ENCODE peak calls at places on chromosomes 6 and 20, in nine cellular contexts. B is breast epithelium, W is esophagus squamous epithelium, P is A549, L is heart left ventricle, Y is NB4, O is IMR-90, K is adrenal gland, I is stomach. E is an unnamed sample.

GRCh38 chr6:144467921-144468320 is 182.8 kb downstream of the UTRN start:
- DNase-seq in P (no peak), L (no peak), W (no peak), Y (no peak), O (no peak), K (no peak), B (no peak), I (no peak), E (no peak)

GRCh38 chr6:16683524-16684194 is 77.6 kb downstream of the ATXN1 start:
- DNase-seq in K (peak; percentile 90), P (no peak), O (peak; percentile 56), I (no peak), L (peak; percentile 34), Y (peak; percentile 78), W (no peak), B (peak; percentile 66), E (no peak)

GRCh38 chr20:36461600-36462439 is 79.5 kb upstream of the MYL9 start:
- DNase-seq in O (peak; percentile 42), L (peak; percentile 75), I (peak; percentile 43), W (no peak), K (peak; percentile 80), Y (peak; percentile 72), P (no peak), B (peak; percentile 57), E (no peak)

GRCh38 chr6:134003542-134003951 is 48.9 kb downstream of the SLC2A12 start:
- DNase-seq in B (no peak), O (peak; percentile 48), I (no peak), P (no peak), Y (no peak), W (no peak), K (no peak), L (no peak), E (no peak)

GRCh38 chr6:150667977-150668716 is 68.5 kb downstream of the PLEKHG1 start:
- DNase-seq in L (peak; percentile 94), O (peak; percentile 58), W (no peak), K (peak; percentile 93), P (peak; percentile 6), I (peak; percentile 97), B (peak; percentile 95), Y (no peak), E (no peak)

GRCh38 chr6:21598662-21599061 is 5.1 kb downstream of the SOX4 start:
- DNase-seq in Y (no peak), K (no peak), P (no peak), W (no peak), L (no peak), B (peak; percentile 12), O (no peak), I (no peak), E (no peak)

GRCh38 chr6:376823-377571 is 14.6 kb upstream of the IRF4 start:
- DNase-seq in L (no peak), I (no peak), O (no peak), Y (no peak), P (no peak), K (no peak), B (no peak), W (no peak), E (no peak)

GRCh38 chr6:122730775-122731386 is 48.6 kb upstream of the FABP7 start:
- DNase-seq in K (no peak), B (no peak), P (no peak), O (peak; percentile 54), Y (peak; percentile 53), W (no peak), I (no peak), L (no peak), E (no peak)

GRCh38 chr20:40326794-40327193 is 362.2 kb downstream of the MAFB start:
- DNase-seq in L (peak; percentile 23), B (no peak), Y (peak; percentile 91), P (no peak), I (no peak), O (no peak), W (no peak), K (no peak), E (no peak)

GRCh38 chr6:166969390-166970002 is 13.1 kb upstream of the RNASET2 start:
- DNase-seq in I (no peak), W (no peak), K (no peak), O (no peak), B (no peak), P (no peak), L (no peak), Y (no peak), E (no peak)

DNA sequence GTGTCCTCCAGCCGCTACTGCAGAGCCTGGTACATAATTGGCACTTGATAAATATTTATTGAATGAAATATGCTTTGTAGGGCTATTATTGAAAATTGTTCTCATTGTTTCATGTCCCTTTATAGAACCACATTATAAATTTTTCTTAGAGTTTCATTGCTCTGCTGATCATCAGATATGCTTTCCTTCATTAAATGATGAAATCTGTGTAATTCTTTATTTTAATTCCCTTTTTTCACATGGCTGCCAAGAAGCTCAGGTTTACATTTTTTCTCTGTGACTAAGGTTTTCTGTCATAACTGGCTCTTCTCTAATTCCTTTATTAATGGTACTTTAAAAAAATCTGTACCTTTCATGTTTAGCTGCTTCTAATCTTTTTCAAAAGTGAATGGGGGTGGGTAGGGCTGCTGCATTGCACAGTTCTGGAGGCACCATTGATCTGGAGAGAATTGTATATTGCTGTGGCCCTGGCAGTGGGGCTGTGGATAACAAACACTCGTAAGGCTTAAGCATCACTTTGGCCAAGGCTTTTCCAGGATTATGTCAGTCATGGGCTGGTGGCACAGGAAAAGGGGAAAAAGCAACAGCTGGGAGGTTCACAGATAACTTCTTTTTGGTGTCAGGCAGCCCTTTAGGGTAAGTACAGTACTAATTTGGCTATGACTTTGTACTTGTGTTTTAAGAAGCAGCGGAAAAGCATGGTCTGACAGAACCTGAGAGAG is 43.8 kb downstream of the ARFGEF2 start:
- DNase-seq in B (no peak), I (no peak), O (peak; percentile 72), W (no peak), L (no peak), P (no peak), K (no peak), Y (no peak), E (no peak)
- TF ChIP-seq POLR2A in B (no peak), I (no peak), O (no peak), W (no peak), L (no peak), P (no peak), K (no peak), Y (no peak), E (no peak)

DNA sequence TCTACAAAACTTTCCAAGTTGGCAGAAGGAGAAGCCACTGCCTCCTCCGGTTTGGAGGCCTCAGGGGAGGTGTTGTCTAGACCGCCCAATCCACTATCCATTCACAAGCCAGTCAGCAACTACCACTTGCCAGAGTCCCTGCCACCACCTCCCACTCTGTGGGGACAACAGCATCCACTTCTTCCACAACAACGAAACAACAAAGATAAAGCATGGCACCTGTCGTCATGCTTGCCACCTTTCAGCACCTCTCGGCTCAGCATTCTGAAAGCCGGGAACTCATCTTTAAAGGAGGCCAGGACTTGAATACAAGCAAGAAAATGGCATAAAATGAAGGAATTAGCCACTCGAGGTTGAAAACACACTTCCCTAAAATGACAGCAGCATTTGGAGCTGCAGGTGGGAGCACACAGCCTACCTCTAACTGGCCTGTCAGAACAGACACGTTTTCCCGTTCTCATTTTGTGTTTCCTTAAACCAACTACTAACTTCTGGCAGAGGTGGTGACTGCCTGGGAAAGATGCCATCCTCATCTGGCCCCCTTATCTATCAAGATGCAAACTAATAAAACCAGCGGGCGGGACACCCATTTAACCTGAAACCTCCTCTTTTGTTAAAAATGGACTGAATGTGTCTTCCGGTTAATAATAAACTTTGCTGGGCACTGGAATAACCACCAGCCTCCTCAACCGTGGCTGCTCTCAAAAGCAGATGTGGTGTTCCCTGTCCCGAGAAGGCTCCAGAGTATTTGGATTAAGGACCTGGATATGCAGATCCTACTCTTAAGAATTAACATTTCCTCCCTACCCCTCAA is 21.7 kb downstream of the YTHDF1 start:
- DNase-seq in K (no peak), L (no peak), P (no peak), I (no peak), B (no peak), Y (no peak), O (no peak), W (no peak), E (no peak)
- TF ChIP-seq POLR2A in K (no peak), L (no peak), P (no peak), I (no peak), B (no peak), Y (no peak), O (no peak), W (no peak), E (no peak)

DNA sequence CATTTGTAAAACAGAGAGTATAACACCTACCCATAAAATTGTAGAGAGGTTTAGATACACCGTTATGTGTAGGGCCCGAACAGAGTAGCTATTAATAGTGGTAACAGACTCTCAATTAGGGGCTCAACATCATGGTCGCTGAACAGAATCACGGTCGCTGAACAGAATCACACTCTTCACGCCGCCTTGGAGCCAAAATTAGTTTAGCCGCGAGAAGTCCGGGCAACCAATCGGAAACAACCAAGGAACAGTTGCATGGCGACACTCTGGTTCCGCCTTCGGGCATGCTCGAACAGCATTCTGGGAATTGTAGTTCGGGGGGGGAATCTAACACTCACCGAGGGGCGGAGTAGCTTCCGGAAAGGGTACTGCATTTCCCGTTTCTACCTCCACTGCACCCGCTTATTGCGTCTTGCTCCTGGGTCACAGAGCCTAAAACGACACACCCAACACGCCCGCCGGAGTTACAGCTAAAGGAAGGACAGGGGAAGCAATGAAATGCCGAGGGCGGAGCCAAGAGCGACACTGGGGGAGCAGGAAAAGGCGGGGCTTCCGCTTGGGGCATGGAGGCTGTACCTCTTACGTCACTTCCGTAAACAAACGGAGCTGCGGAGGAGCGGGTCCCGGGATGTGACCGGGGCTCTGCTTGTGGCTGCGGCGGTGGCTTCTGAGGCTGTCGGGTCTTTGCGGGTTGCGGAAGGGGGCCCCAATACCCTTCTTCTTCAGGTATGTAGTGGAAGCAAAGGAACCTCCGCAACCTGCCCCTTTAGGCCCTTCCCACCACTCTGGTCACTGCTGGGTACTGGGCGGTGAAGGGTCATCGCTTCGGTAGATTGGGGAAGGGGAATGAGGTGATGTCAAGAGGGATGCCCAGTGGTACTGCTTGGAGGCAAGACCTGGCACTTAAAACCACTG is at the start of gene CCDC28A:
- DNase-seq in I (peak; percentile 93), K (peak; percentile 93), P (peak; percentile 71), L (peak; percentile 97), O (peak; percentile 94), Y (peak; percentile 97), B (peak; percentile 94), W (peak; percentile 94), E (peak; percentile 55)
- TF ChIP-seq POLR2A in I (no peak), K (peak; percentile 73), P (no peak), L (peak; percentile 60), O (peak; percentile 77), Y (peak; percentile 71), B (peak; percentile 88), W (no peak), E (peak; percentile 5)

DNA sequence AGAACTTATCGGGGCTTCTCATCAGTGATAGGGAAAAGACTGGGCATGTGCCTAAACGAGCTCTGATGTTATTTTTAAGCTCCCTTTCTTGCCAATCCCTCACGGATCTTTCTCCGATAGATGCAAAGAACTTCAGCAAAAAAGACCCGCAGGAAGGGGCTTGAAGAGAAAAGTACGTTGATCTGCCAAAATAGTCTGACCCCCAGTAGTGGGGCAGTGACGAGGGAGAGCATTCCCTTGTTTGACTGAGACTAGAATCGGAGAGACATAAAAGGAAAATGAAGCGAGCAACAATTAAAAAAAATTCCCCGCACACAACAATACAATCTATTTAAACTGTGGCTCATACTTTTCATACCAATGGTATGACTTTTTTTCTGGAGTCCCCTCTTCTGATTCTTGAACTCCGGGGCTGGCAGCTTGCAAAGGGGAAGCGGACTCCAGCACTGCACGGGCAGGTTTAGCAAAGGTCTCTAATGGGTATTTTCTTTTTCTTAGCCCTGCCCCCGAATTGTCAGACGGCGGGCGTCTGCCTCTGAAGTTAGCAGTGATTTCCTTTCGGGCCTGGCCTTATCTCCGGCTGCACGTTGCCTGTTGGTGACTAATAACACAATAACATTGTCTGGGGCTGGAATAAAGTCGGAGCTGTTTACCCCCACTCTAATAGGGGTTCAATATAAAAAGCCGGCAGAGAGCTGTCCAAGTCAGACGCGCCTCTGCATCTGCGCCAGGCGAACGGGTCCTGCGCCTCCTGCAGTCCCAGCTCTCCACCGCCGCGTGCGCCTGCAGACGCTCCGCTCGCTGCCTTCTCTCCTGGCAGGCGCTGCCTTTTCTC is at the start of gene EDN1:
- DNase-seq in W (no peak), L (peak; percentile 80), I (peak; percentile 85), B (peak; percentile 80), O (peak; percentile 84), P (peak; percentile 70), K (peak; percentile 87), Y (peak; percentile 84), E (peak; percentile 57)
- TF ChIP-seq POLR2A in W (no peak), L (peak; percentile 67), I (no peak), B (no peak), O (peak; percentile 89), P (peak; percentile 96), K (peak; percentile 66), Y (no peak), E (peak; percentile 59)